ENCODE peak calls at places on chromosomes 7 and 10, in four cellular contexts. B is tibial nerve, X is SK-N-SH, O is body of pancreas. M is an unnamed sample.
A peak's percentile ranks its signal among the peaks of the same experiment; 100 is the strongest.

GRCh38 chr10:14909101-14909500 is 30.4 kb downstream of the SUV39H2 start:
- DNase-seq in O (no peak), X (no peak), B (no peak), M (no peak)

GRCh38 chr7:48299580-48300169 is 128.4 kb downstream of the ABCA13 start:
- DNase-seq in O (peak; percentile 41), B (peak; percentile 80), X (peak; percentile 68), M (no peak)

GRCh38 chr7:21771906-21772610 is 173.6 kb downstream of the CDCA7L start:
- DNase-seq in B (no peak), X (no peak), O (no peak), M (no peak)

GRCh38 chr7:40299097-40299496 is 164.3 kb downstream of the SUGCT start:
- DNase-seq in O (no peak), X (no peak), B (no peak), M (no peak)

GRCh38 chr10:13672505-13672904 is 85.7 kb downstream of the PRPF18 start:
- DNase-seq in O (no peak), X (no peak), B (no peak), M (no peak)

GRCh38 chr7:77205706-77206105 is 6.1 kb upstream of the FGL2 start:
- DNase-seq in O (no peak), B (no peak), X (no peak), M (no peak)

GRCh38 chr10:104297697-104298660 is 29.0 kb downstream of the GSTO2 start:
- DNase-seq in B (no peak), O (no peak), X (no peak), M (no peak)

GRCh38 chr10:102941401-102941800 is 23.3 kb downstream of the CNNM2 start:
- DNase-seq in O (no peak), B (no peak), X (no peak), M (no peak)

GRCh38 chr7:23696916-23697441 is 13.0 kb upstream of the STK31 start:
- DNase-seq in B (peak; percentile 30), X (peak; percentile 61), O (peak; percentile 61), M (peak; percentile 24)
- TF ChIP-seq CTCF in B (peak; percentile 21), X (peak; percentile 77), O (peak; percentile 39), M (peak; percentile 70)

GRCh38 chr10:43700306-43700705 is 51.6 kb upstream of the ZNF32 start:
- DNase-seq in B (peak; percentile 3), X (no peak), O (no peak), M (no peak)

GRCh38 chr10:43696909-43697499 is 48.3 kb upstream of the ZNF32 start:
- DNase-seq in B (no peak), X (no peak), O (no peak), M (no peak)

GRCh38 chr10:43695730-43696129 is 47.0 kb upstream of the ZNF32 start:
- DNase-seq in O (no peak), B (no peak), X (no peak), M (no peak)

GRCh38 chr10:43695321-43695720 is 46.6 kb upstream of the ZNF32 start:
- DNase-seq in X (no peak), B (no peak), O (no peak), M (no peak)

DNA sequence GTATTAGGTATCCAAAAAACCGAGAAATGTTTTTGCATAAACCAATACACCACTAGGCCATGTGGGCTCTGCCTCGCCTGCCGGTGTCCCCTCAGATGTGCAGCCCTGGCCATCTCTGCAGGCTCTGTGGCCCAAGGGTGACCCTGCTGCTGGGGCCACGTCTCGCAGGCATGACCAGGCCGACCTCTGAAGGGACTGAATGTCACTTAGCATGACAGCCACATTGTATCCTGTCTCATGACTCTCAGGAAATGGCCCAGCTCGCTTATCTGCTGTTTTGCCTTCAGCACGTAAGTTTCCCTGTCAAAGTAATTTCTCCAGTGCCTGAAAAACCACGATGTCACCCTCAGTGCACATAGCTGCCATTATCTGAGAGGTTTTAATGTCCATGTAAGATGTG is 49.5 kb upstream of the ZNF32 start:
- DNase-seq in O (no peak), X (no peak), B (peak; percentile 1), M (no peak)
- H3K27ac ChIP-seq in O (no peak overlapping the region), X (no peak overlapping the region), B (no peak overlapping the region), M (no peak overlapping the region)

GRCh38 chr10:69209787-69210480 is 10.2 kb upstream of the HKDC1 start:
- DNase-seq in B (no peak), O (no peak), X (no peak), M (no peak)
- H3K27me3 ChIP-seq in B (no peaks in the 10 kb centered on the region), O (no peaks in the 10 kb centered on the region), X (no peaks in the 10 kb centered on the region), M (no peaks in the 10 kb centered on the region)

GRCh38 chr10:3935141-3935540 is 150.1 kb upstream of the KLF6 start:
- DNase-seq in X (no peak), O (peak; percentile 32), B (peak; percentile 35), M (peak; percentile 22)
- TF ChIP-seq CTCF in X (no peak), O (no peak), B (no peak), M (no peak)

GRCh38 chr10:30058570-30059132 is 735 bp downstream of the JCAD start:
- DNase-seq in X (peak; percentile 74), B (no peak), O (no peak), M (no peak)
- H3K27ac ChIP-seq in X (peak overlapping the region; percentile 71), B (peak overlapping the region; percentile 64), O (peak overlapping the region; percentile 86), M (no peak overlapping the region)

GRCh38 chr7:155810607-155811559 is 1.4 kb downstream of the SHH start:
- DNase-seq in O (no peak), X (no peak), B (no peak), M (no peak)
- H3K27me3 ChIP-seq in O (peaks cover 20% of the 10 kb centered on the region), X (peaks cover 94% of the 10 kb centered on the region), B (peaks cover 94% of the 10 kb centered on the region), M (peaks cover 85% of the 10 kb centered on the region)

GRCh38 chr10:79065853-79066252 is 2.9 kb upstream of the ZMIZ1 start:
- DNase-seq in O (no peak), X (no peak), B (no peak), M (no peak)

GRCh38 chr10:79067241-79068202 is 1.2 kb upstream of the ZMIZ1 start:
- DNase-seq in B (peak; percentile 91), O (peak; percentile 87), X (peak; percentile 97), M (peak; percentile 70)

GRCh38 chr10:79065091-79065551 is 3.6 kb upstream of the ZMIZ1 start:
- DNase-seq in X (no peak), O (no peak), B (no peak), M (no peak)

GRCh38 chr10:79068203-79068561 is 584 bp upstream of the ZMIZ1 start:
- DNase-seq in X (no peak), O (no peak), B (no peak), M (peak; percentile 27)

DNA sequence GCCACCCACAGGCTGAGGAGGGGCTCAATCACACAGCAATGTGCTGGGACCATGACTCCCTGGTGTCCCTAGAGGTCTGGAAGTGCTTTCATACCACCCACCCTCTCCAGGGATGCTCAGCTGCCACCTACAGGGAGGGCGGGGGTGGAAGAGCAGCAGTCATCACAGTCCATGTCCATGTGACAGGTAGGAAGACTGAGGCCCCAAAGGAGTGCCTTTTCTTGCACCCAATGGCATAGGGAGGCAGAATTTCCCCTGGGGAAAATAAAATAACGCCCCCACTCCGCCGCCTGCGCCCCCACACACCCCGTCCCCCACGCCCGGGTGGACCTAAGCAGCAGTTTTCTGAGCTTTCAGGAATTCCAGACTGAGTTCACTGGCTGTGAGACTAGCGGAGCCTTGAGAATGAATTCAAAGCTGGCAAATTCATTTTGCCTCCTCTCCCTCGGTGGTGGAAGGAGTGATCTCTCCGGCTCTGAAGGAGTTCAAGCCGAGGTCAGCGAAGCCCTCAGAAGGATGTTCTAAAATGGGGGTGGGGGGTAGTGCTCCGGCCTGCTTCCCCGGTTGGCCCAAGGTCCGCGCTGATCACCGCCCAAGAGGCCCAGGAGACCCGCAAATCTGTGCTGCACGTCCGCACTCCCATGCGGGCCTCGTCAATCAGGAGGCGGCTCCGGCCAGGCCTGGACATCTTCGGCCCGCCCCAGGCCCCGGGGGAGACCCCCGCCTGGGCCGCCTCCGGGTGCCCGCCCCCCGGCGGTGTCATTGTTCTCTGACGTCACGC is 2.1 kb upstream of the ZMIZ1 start:
- DNase-seq in B (peak; percentile 54), X (peak; percentile 84), O (peak; percentile 48), M (no peak)
- TF ChIP-seq CTCF in B (no peak), X (peak; percentile 38), O (peak; percentile 28), M (no peak)

GRCh38 chr10:118042827-118043242 is 3.9 kb downstream of the RAB11FIP2 start:
- DNase-seq in X (no peak), O (peak; percentile 16), B (no peak), M (no peak)
- H3K27ac ChIP-seq in X (peak overlapping the region; percentile 64), O (peak overlapping the region; percentile 29), B (no peak overlapping the region), M (no peak overlapping the region)

DNA sequence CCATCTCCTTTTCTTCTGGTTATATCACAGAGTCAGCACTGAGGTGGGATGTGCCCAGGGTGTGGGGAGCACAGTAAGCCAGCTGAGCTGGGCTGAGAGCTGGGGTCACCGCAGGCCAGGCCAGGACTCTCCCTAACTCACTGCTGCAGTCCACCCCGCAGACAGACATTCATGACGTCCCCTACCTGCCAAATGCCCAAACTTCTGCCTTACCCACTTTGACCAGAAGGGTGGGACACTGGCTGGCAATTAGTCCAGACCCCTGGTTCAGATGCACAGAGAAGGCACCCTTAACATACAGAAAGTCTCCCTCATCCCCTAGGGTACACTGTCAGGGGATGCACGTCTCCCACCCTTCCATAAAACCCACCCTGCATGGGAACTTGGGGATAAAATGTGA is 2.1 kb downstream of the DRGX start:
- DNase-seq in X (no peak), B (no peak), O (no peak), M (no peak)
- H3K27me3 ChIP-seq in X (peaks cover 54% of the 10 kb centered on the region), B (peaks cover 82% of the 10 kb centered on the region), O (peaks cover 28% of the 10 kb centered on the region), M (peaks cover 86% of the 10 kb centered on the region)

GRCh38 chr7:47232751-47233412 is 349.0 kb downstream of the TNS3 start:
- DNase-seq in X (no peak), O (no peak), B (no peak), M (no peak)
- TF ChIP-seq CTCF in X (peak; percentile 24), O (no peak), B (no peak), M (no peak)